ENCODE peak calls at places on chromosomes 12 and 14, in four cellular contexts. One of them, this sample, is unnamed.

GRCh38 chr14:81927069-81927468 is 393.4 kb upstream of the SEL1L start:
- DNase-seq in WTC11: no peak
- DNase-seq in H1: no peak
- DNase-seq in K562: no peak
- DNase-seq in this sample: no peak

GRCh38 chr12:60106207-60106606 is 510.4 kb downstream of the SLC16A7 start:
- DNase-seq in K562: peak; percentile 13
- DNase-seq in H1: no peak
- DNase-seq in WTC11: no peak
- DNase-seq in this sample: no peak

GRCh38 chr14:58787601-58788000 is 149.8 kb downstream of the DACT1 start:
- DNase-seq in H1: no peak
- DNase-seq in WTC11: no peak
- DNase-seq in K562: no peak
- DNase-seq in this sample: no peak

GRCh38 chr14:75979071-75979571 is 2.7 kb downstream of the TGFB3 start:
- DNase-seq in H1: no peak
- DNase-seq in K562: peak; percentile 23
- DNase-seq in WTC11: peak; percentile 72
- DNase-seq in this sample: peak; percentile 74

GRCh38 chr14:51304428-51304827 is 64.4 kb downstream of the TMX1 start:
- DNase-seq in H1: no peak
- DNase-seq in K562: no peak
- DNase-seq in WTC11: no peak
- DNase-seq in this sample: no peak

GRCh38 chr12:108090107-108090899 is 38.8 kb upstream of the WSCD2 start:
- DNase-seq in K562: peak; percentile 48
- DNase-seq in H1: no peak
- DNase-seq in WTC11: peak; percentile 22
- DNase-seq in this sample: no peak

GRCh38 chr14:93183596-93184317 is 940 bp downstream of the MOAP1 start:
- DNase-seq in WTC11: no peak
- DNase-seq in K562: no peak
- DNase-seq in H1: no peak
- DNase-seq in this sample: peak; percentile 8

GRCh38 chr14:73368621-73369020 is 89.7 kb downstream of the NUMB start:
- DNase-seq in WTC11: no peak
- DNase-seq in K562: no peak
- DNase-seq in H1: no peak
- DNase-seq in this sample: no peak

GRCh38 chr12:11431486-11431885 is 36.1 kb upstream of the PRB2 start:
- DNase-seq in K562: no peak
- DNase-seq in WTC11: no peak
- DNase-seq in H1: no peak
- DNase-seq in this sample: no peak

GRCh38 chr12:1936406-1937320 is 18.2 kb upstream of the CACNA2D4 start:
- DNase-seq in K562: no peak
- DNase-seq in WTC11: no peak
- DNase-seq in H1: no peak
- DNase-seq in this sample: peak; percentile 85
- TF ChIP-seq TEAD4 in K562: no peak
- TF ChIP-seq TEAD4 in WTC11: no peak
- TF ChIP-seq TEAD4 in H1: no peak
- TF ChIP-seq TEAD4 in this sample: no peak

DNA sequence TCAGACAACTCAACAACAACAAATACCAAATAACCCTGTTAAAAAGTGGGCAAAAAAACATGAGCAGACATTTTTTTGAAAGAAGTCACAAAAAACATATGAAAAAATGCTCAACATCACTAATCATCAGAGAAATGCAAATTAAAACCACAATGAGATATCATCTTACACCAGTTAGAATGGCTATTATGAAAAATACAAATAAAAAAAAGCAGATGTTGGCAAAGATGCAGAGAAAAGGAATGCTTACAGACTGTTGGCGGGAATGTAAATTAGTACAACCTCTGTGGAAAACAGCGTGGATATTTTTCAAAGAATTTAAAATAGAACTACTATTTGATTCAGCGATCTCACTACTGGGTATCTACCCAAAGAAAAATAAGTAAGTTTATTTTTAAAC is 114.0 kb downstream of the SLC38A4 start:
- DNase-seq in WTC11: no peak
- DNase-seq in H1: no peak
- DNase-seq in K562: no peak
- DNase-seq in this sample: no peak
- TF ChIP-seq TEAD4 in WTC11: no peak
- TF ChIP-seq TEAD4 in H1: no peak
- TF ChIP-seq TEAD4 in K562: no peak
- TF ChIP-seq TEAD4 in this sample: no peak

GRCh38 chr12:75694891-75695290 is 183.5 kb upstream of the KRR1 start:
- DNase-seq in K562: no peak
- DNase-seq in H1: no peak
- DNase-seq in WTC11: no peak
- DNase-seq in this sample: no peak
- TF ChIP-seq TEAD4 in K562: no peak
- TF ChIP-seq TEAD4 in H1: no peak
- TF ChIP-seq TEAD4 in WTC11: no peak
- TF ChIP-seq TEAD4 in this sample: no peak

GRCh38 chr12:12716151-12716844 is 870 bp upstream of the CDKN1B start:
- DNase-seq in H1: no peak
- DNase-seq in WTC11: no peak
- DNase-seq in K562: no peak
- DNase-seq in this sample: no peak
- TF ChIP-seq TEAD4 in H1: no peak
- TF ChIP-seq TEAD4 in WTC11: no peak
- TF ChIP-seq TEAD4 in K562: no peak
- TF ChIP-seq TEAD4 in this sample: no peak

GRCh38 chr12:54004841-54005530 is 3.8 kb upstream of the HOXC8 start:
- DNase-seq in WTC11: peak; percentile 60
- DNase-seq in K562: no peak
- DNase-seq in H1: no peak
- DNase-seq in this sample: no peak
- TF ChIP-seq TEAD4 in WTC11: no peak
- TF ChIP-seq TEAD4 in K562: no peak
- TF ChIP-seq TEAD4 in H1: no peak
- TF ChIP-seq TEAD4 in this sample: no peak

This sample was measured in SK-N-SH.